ENCODE peak calls at places on chromosome 21, in ten cellular contexts. R is mammary epithelial cell, P is cardiac fibroblast, W is heart left ventricle, N is gastrocnemius medialis, Q is psoas muscle, B is endothelial cell, G is lung, H is H1, D is ovary. U is an unnamed sample.

GRCh38 chr21:28018741-28019669 is 973.7 kb downstream of the LTN1 start:
- DNase-seq in R (no peak), P (peak; percentile 22), W (no peak), N (no peak), Q (peak; percentile 59), B (no peak), G (no peak), H (no peak), D (no peak), U (no peak)

GRCh38 chr21:42779431-42779861 is 99.9 kb downstream of the WDR4 start:
- DNase-seq in R (no peak), P (no peak), W (no peak), N (no peak), Q (no peak), B (no peak), G (no peak), H (no peak), D (no peak), U (no peak)

GRCh38 chr21:31426235-31426797 is 82.3 kb upstream of the TIAM1 start:
- DNase-seq in R (no peak), P (peak; percentile 2), W (no peak), N (no peak), Q (no peak), B (no peak), G (no peak), H (no peak), D (no peak), U (no peak)

GRCh38 chr21:27418338-27418737 is 451.4 kb upstream of the ADAMTS5 start:
- DNase-seq in R (no peak), P (no peak), W (no peak), N (no peak), Q (no peak), B (no peak), G (no peak), H (no peak), D (no peak), U (no peak)

GRCh38 chr21:15706686-15707085 is 23.1 kb upstream of the USP25 start:
- DNase-seq in R (peak; percentile 93), P (peak; percentile 98), W (no peak), N (no peak), Q (no peak), B (no peak), G (peak; percentile 31), H (no peak), D (no peak), U (no peak)

GRCh38 chr21:18060402-18060801 is 184.2 kb upstream of the CHODL start:
- DNase-seq in R (no peak), P (no peak), W (no peak), N (no peak), Q (no peak), B (no peak), G (no peak), H (no peak), D (no peak), U (no peak)

GRCh38 chr21:21200103-21200938 is 202.1 kb downstream of the NCAM2 start:
- DNase-seq in R (no peak), P (peak; percentile 100), W (peak; percentile 62), N (peak; percentile 14), Q (peak; percentile 55), B (no peak), G (peak; percentile 34), H (no peak), D (no peak), U (no peak)

GRCh38 chr21:38486221-38486620 is 12.1 kb downstream of the ERG start:
- DNase-seq in R (peak; percentile 91), P (peak; percentile 92), W (no peak), N (no peak), Q (no peak), B (no peak), G (no peak), H (no peak), D (no peak), U (no peak)

GRCh38 chr21:38766987-38767722 is 38.6 kb upstream of the ETS2 start:
- DNase-seq in R (peak; percentile 83), P (no peak), W (no peak), N (no peak), Q (no peak), B (no peak), G (no peak), H (no peak), D (no peak), U (peak; percentile 23)

GRCh38 chr21:40680311-40680710 is 166.6 kb downstream of the DSCAM start:
- DNase-seq in R (no peak), P (no peak), W (no peak), N (no peak), Q (no peak), B (no peak), G (no peak), H (no peak), D (no peak), U (no peak)

GRCh38 chr21:38333290-38334272 is 76.8 kb downstream of the KCNJ15 start:
- DNase-seq in R (no peak), P (peak; percentile 49), W (no peak), N (no peak), Q (no peak), B (no peak), G (no peak), H (no peak), D (no peak), U (no peak)

GRCh38 chr21:31201548-31201947 is 142.5 kb downstream of the TIAM1 start:
- DNase-seq in R (no peak), P (peak; percentile 93), W (peak; percentile 57), N (peak; percentile 48), Q (no peak), B (no peak), G (peak; percentile 38), H (no peak), D (no peak), U (no peak)

DNA sequence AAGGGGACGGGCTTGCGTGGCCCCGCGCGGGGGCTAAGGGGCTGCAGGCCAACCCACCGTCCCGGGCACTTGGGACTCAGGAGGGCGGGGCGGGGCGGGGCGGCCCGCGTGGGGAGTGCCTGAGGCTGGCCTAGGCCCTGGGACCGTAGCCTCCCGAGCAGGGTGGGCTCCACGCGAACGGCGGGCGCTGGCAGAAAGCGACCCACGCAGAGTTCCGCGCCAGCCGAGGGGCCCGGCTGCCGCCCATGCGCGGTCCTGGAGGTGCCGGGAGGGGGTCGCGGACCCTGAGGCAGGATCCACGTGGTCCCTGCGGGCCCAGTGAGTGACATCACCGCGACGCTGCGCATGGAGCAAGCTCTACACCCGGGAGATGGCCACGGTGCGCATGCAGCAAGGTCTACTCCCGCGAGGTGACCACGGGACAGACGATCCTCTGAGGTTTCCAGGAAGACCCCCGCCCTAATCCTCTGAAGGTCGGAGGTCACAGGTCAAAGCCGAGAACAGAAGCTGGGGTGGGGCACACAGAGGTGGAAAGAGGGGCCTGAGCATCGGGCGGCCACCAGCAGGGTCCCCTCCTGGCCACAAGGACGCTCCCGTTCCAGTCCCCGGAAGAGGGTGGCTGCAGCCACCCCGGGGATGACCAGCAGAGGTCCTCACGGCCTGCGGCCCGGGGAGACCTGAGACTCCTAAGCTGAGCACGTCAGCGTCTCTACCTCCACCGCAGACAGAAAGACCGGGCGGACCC is 13.5 kb upstream of the SLC19A1 start:
- DNase-seq in R (peak; percentile 56), P (peak; percentile 90), W (no peak), N (peak; percentile 32), Q (peak; percentile 87), B (peak; percentile 69), G (peak; percentile 89), H (peak; percentile 83), D (peak; percentile 74), U (peak; percentile 56)
- TF ChIP-seq CTCF in R (peak; percentile 80), P (peak; percentile 98), W (no peak), N (peak; percentile 82), Q (peak; percentile 71), B (peak; percentile 43), G (peak; percentile 54), H (no peak), D (peak; percentile 91), U (no peak)

GRCh38 chr21:45636459-45636858 is 7.1 kb upstream of the PCBP3 start:
- DNase-seq in R (no peak), P (no peak), W (no peak), N (no peak), Q (no peak), B (no peak), G (no peak), H (no peak), D (no peak), U (no peak)
- TF ChIP-seq CTCF in R (no peak), P (no peak), W (no peak), N (no peak), Q (no peak), B (no peak), G (no peak), H (no peak), D (no peak), U (no peak)

GRCh38 chr21:29194342-29194741 is 63.9 kb downstream of the MAP3K7CL start:
- DNase-seq in R (no peak), P (no peak), W (no peak), N (no peak), Q (no peak), B (no peak), G (no peak), H (no peak), D (no peak), U (no peak)

GRCh38 chr21:29190920-29191319 is 60.5 kb downstream of the MAP3K7CL start:
- DNase-seq in R (peak; percentile 21), P (peak; percentile 83), W (no peak), N (no peak), Q (peak; percentile 63), B (no peak), G (no peak), H (no peak), D (no peak), U (no peak)

GRCh38 chr21:29193907-29194306 is 63.5 kb downstream of the MAP3K7CL start:
- DNase-seq in R (no peak), P (no peak), W (no peak), N (no peak), Q (no peak), B (no peak), G (no peak), H (no peak), D (no peak), U (no peak)

GRCh38 chr21:29194847-29195246 is 64.4 kb downstream of the MAP3K7CL start:
- DNase-seq in R (no peak), P (peak; percentile 63), W (no peak), N (no peak), Q (no peak), B (no peak), G (no peak), H (no peak), D (no peak), U (no peak)

DNA sequence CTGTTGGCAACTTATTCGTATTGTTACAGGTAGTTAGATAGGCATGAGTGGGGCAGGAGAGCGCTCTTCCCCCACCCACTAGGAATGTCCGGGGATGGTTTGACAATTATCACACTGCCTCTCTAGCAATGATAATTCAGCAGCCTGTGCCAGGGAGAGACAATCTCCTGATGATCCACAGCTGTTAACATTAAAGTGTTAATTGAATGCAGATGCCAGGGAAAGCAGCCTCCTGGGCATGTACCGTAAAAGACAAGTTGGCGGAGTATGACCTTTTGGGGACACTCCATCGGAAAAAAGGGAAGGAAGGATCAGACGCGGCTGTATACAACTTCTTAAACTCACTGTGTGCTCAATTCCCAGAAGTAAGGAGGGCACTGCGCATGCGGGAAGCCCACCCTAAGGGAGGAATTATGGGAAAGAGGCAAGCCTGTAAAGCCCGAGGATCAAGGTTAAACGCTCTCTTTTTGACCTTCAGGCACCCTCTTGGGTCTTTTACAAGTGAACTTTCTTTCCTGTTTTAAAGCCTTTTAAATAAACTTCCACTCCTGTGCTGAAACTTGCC is 62.6 kb downstream of the MAP3K7CL start:
- DNase-seq in R (no peak), P (no peak), W (no peak), N (no peak), Q (no peak), B (no peak), G (no peak), H (no peak), D (no peak), U (no peak)
- TF ChIP-seq CTCF in R (no peak), P (no peak), W (no peak), N (no peak), Q (no peak), B (no peak), G (no peak), H (no peak), D (no peak), U (no peak)

GRCh38 chr21:33205476-33205875 is 24.3 kb upstream of the IFNAR2 start:
- DNase-seq in R (no peak), P (no peak), W (no peak), N (no peak), Q (no peak), B (no peak), G (peak; percentile 29), H (no peak), D (no peak), U (no peak)
- TF ChIP-seq CTCF in R (no peak), P (no peak), W (no peak), N (no peak), Q (no peak), B (no peak), G (no peak), H (no peak), D (no peak), U (no peak)

U was measured in activated B cell treated with CpG ODN at 0.5 μM for 24 hours.